ENCODE peak calls at places on chromosome 5, in six cellular contexts. I is amniotic stem cell, N is AG10803, U is fibroblast of pulmonary artery, K is M059J, G is neural crest cell. S is an unnamed sample.

GRCh38 chr5:172412724-172413260 is 41.5 kb downstream of the SH3PXD2B start:
- DNase-seq in I (peak; percentile 81), N (peak; percentile 100), U (peak; percentile 98), K (peak; percentile 98), G (no peak), S (peak; percentile 45)

GRCh38 chr5:143543358-143544255 is 140.1 kb upstream of the NR3C1 start:
- DNase-seq in I (peak; percentile 17), N (peak; percentile 75), U (peak; percentile 44), K (peak; percentile 79), G (no peak), S (no peak)

GRCh38 chr5:120396186-120396585 is 67.9 kb upstream of the PRR16 start:
- DNase-seq in I (peak; percentile 27), N (peak; percentile 41), U (peak; percentile 24), K (peak; percentile 73), G (no peak), S (no peak)

GRCh38 chr5:150053231-150053626 is 33.1 kb downstream of the CSF1R start:
- DNase-seq in I (peak; percentile 43), N (peak; percentile 70), U (peak; percentile 67), K (peak; percentile 95), G (no peak), S (peak; percentile 68)

GRCh38 chr5:96868603-96869371 is 7.5 kb upstream of the ERAP2 start:
- DNase-seq in I (peak; percentile 49), N (peak; percentile 77), U (peak; percentile 86), K (peak; percentile 65), G (no peak), S (no peak)

GRCh38 chr5:170262061-170262764 is 29.4 kb downstream of the C5orf58 start:
- DNase-seq in I (no peak), N (no peak), U (no peak), K (no peak), G (no peak), S (no peak)

GRCh38 chr5:134138416-134139376 is 24.2 kb downstream of the TCF7 start:
- DNase-seq in I (no peak), N (peak; percentile 36), U (no peak), K (peak; percentile 95), G (no peak), S (peak; percentile 51)

GRCh38 chr5:141342773-141343172 is 856 bp upstream of the PCDHGA3 start:
- DNase-seq in I (no peak), N (no peak), U (no peak), K (no peak), G (no peak), S (no peak)

GRCh38 chr5:135434591-135435466 is 12.3 kb downstream of the DCANP1 start:
- DNase-seq in I (no peak), N (no peak), U (no peak), K (no peak), G (no peak), S (peak; percentile 46)

GRCh38 chr5:83921794-83922193 is 201.1 kb upstream of the HAPLN1 start:
- DNase-seq in I (no peak), N (no peak), U (no peak), K (no peak), G (no peak), S (no peak)

GRCh38 chr5:172437445-172438303 is 16.7 kb downstream of the SH3PXD2B start:
- DNase-seq in I (no peak), N (peak; percentile 84), U (peak; percentile 97), K (peak; percentile 90), G (no peak), S (no peak)

GRCh38 chr5:172906436-172906835 is 52.8 kb upstream of the RPL26L1 start:
- DNase-seq in I (no peak), N (peak; percentile 48), U (peak; percentile 57), K (peak; percentile 84), G (no peak), S (no peak)

GRCh38 chr5:174796711-174797192 is 72.4 kb downstream of the MSX2 start:
- DNase-seq in I (no peak), N (no peak), U (no peak), K (peak; percentile 73), G (no peak), S (no peak)

GRCh38 chr5:58582004-58582403 is 871 bp upstream of the RAB3C start:
- DNase-seq in I (no peak), N (no peak), U (peak; percentile 0), K (peak; percentile 7), G (peak; percentile 25), S (no peak)

GRCh38 chr5:115553082-115553481 is 8.5 kb upstream of the FEM1C start:
- DNase-seq in I (no peak), N (no peak), U (no peak), K (no peak), G (no peak), S (peak; percentile 20)

GRCh38 chr5:133977161-133977787 is 8.8 kb upstream of the C5orf15 start:
- DNase-seq in I (no peak), N (no peak), U (no peak), K (no peak), G (no peak), S (no peak)

GRCh38 chr5:7659420-7659819 is 191.5 kb downstream of the CFAP90 start:
- DNase-seq in I (no peak), N (no peak), U (no peak), K (no peak), G (no peak), S (no peak)

GRCh38 chr5:1514027-1514818 is 9.5 kb downstream of the LPCAT1 start:
- DNase-seq in I (no peak), N (no peak), U (no peak), K (no peak), G (no peak), S (peak; percentile 2)

GRCh38 chr5:180052211-180052818 is 19.2 kb downstream of the RNF130 start:
- DNase-seq in I (no peak), N (no peak), U (no peak), K (no peak), G (no peak), S (no peak)

GRCh38 chr5:172640822-172641358 is at the start of gene NEURL1B:
- DNase-seq in I (peak; percentile 19), N (peak; percentile 43), U (peak; percentile 25), K (peak; percentile 71), G (peak; percentile 76), S (peak; percentile 87)

GRCh38 chr5:79416499-79416898 is 97.4 kb downstream of the HOMER1 start:
- DNase-seq in I (no peak), N (peak; percentile 71), U (no peak), K (peak; percentile 4), G (no peak), S (peak; percentile 24)

GRCh38 chr5:16935271-16936149 is 578 bp downstream of the MYO10 start:
- DNase-seq in I (no peak), N (no peak), U (no peak), K (peak; percentile 64), G (peak; percentile 14), S (peak; percentile 68)

GRCh38 chr5:73654171-73654811 is 28.3 kb downstream of the ARHGEF28 start:
- DNase-seq in I (no peak), N (no peak), U (no peak), K (peak; percentile 91), G (no peak), S (no peak)

GRCh38 chr5:131532016-131532640 is 102.9 kb downstream of the RAPGEF6 start:
- DNase-seq in I (no peak), N (no peak), U (no peak), K (no peak), G (no peak), S (no peak)

GRCh38 chr5:104312481-104312880 is 749.9 kb upstream of the NUDT12 start:
- DNase-seq in I (no peak), N (no peak), U (no peak), K (no peak), G (no peak), S (no peak)

GRCh38 chr5:135830384-135831275 is 3.8 kb upstream of the SLC25A48 start:
- DNase-seq in I (no peak), N (no peak), U (no peak), K (no peak), G (no peak), S (no peak)

GRCh38 chr5:118580959-118581358 is 407.4 kb downstream of the DTWD2 start:
- DNase-seq in I (peak; percentile 21), N (peak; percentile 89), U (no peak), K (no peak), G (no peak), S (no peak)

GRCh38 chr5:97163360-97163764 is 19.7 kb downstream of the RIOK2 start:
- DNase-seq in I (no peak), N (peak; percentile 20), U (peak; percentile 47), K (peak; percentile 7), G (no peak), S (no peak)

GRCh38 chr5:123518111-123518510 is 6.1 kb downstream of the CSNK1G3 start:
- DNase-seq in I (no peak), N (no peak), U (no peak), K (no peak), G (no peak), S (no peak)

S was measured in MG63.